ENCODE peak calls at places on chromosomes 5 and 9, in four cellular contexts. K is Peyer's patch, V is epithelial cell of esophagus, I is progenitor cell of endocrine pancreas. S is an unnamed sample.

GRCh38 chr5:107361945-107362344 is 308.8 kb downstream of the EFNA5 start:
- DNase-seq in I (no peak), V (peak; percentile 91), K (no peak), S (no peak)

GRCh38 chr5:62650197-62650596 is 71.6 kb downstream of the LRRC70 start:
- DNase-seq in I (no peak), V (no peak), K (no peak), S (no peak)

GRCh38 chr5:132193165-132193694 is 34.4 kb downstream of the P4HA2 start:
- DNase-seq in V (no peak), I (no peak), K (no peak), S (no peak)

GRCh38 chr5:170266570-170267379 is 30.8 kb downstream of the LCP2 start:
- DNase-seq in K (no peak), V (no peak), I (no peak), S (no peak)

GRCh38 chr5:33491941-33492340 is 51.2 kb downstream of the TARS1 start:
- DNase-seq in V (no peak), K (no peak), I (no peak), S (no peak)

GRCh38 chr5:27020965-27021364 is 17.4 kb downstream of the CDH9 start:
- DNase-seq in V (peak; percentile 50), K (no peak), I (no peak), S (no peak)

GRCh38 chr5:73692981-73693380 is 67.0 kb downstream of the ARHGEF28 start:
- DNase-seq in K (no peak), V (no peak), I (no peak), S (no peak)

GRCh38 chr5:178307266-178308045 is 74.9 kb upstream of the PHYKPL start:
- DNase-seq in V (no peak), I (no peak), K (peak; percentile 24), S (no peak)

GRCh38 chr5:178677429-178677828 is 50.6 kb upstream of the CLK4 start:
- DNase-seq in I (no peak), V (peak; percentile 35), K (no peak), S (no peak)

GRCh38 chr5:953535-954449 is 54.8 kb upstream of the NKD2 start:
- DNase-seq in V (no peak), I (no peak), K (peak; percentile 23), S (no peak)

GRCh38 chr9:131618785-131619184 is 73.5 kb downstream of the PRRT1B start:
- DNase-seq in I (no peak), V (no peak), K (no peak), S (no peak)

GRCh38 chr5:137743031-137743640 is 7.2 kb upstream of the KLHL3 start:
- DNase-seq in I (peak; percentile 28), K (no peak), V (peak; percentile 80), S (peak; percentile 62)

GRCh38 chr5:80466669-80467485 is 21.0 kb upstream of the FAM151B start:
- DNase-seq in K (no peak), V (peak; percentile 77), I (no peak), S (no peak)

GRCh38 chr9:84140535-84141101 is 160.0 kb downstream of the RMI1 start:
- DNase-seq in V (no peak), K (peak; percentile 84), I (peak; percentile 38), S (peak; percentile 12)

GRCh38 chr9:98520221-98520920 is 188.4 kb downstream of the GABBR2 start:
- DNase-seq in K (no peak), I (no peak), V (no peak), S (no peak)

GRCh38 chr5:116672203-116672602 is 97.6 kb upstream of the SEMA6A start:
- DNase-seq in K (no peak), V (no peak), I (no peak), S (no peak)

GRCh38 chr9:134636142-134636507 is 5.5 kb upstream of the COL5A1 start:
- DNase-seq in K (peak; percentile 21), V (no peak), I (no peak), S (no peak)

GRCh38 chr5:173767580-173768266 is 120.4 kb upstream of the CPEB4 start:
- DNase-seq in V (no peak), K (no peak), I (no peak), S (no peak)

GRCh38 chr9:98993570-98993945 is 49.9 kb downstream of the COL15A1 start:
- DNase-seq in I (no peak), K (no peak), V (no peak), S (no peak)

GRCh38 chr9:136782452-136782851 is 8.7 kb upstream of the TMEM141 start:
- DNase-seq in V (no peak), K (no peak), I (no peak), S (no peak)

GRCh38 chr9:85483214-85483613 is 258.5 kb downstream of the AGTPBP1 start:
- DNase-seq in V (peak; percentile 4), I (no peak), K (no peak), S (no peak)

GRCh38 chr9:5628530-5629311 is at the start of gene RIC1:
- DNase-seq in I (peak; percentile 72), K (peak; percentile 95), V (peak; percentile 95), S (peak; percentile 78)

GRCh38 chr9:29214162-29214520 is 1640.9 kb upstream of the C9orf72 start:
- DNase-seq in K (no peak), V (peak; percentile 45), I (peak; percentile 24), S (peak; percentile 50)

DNA sequence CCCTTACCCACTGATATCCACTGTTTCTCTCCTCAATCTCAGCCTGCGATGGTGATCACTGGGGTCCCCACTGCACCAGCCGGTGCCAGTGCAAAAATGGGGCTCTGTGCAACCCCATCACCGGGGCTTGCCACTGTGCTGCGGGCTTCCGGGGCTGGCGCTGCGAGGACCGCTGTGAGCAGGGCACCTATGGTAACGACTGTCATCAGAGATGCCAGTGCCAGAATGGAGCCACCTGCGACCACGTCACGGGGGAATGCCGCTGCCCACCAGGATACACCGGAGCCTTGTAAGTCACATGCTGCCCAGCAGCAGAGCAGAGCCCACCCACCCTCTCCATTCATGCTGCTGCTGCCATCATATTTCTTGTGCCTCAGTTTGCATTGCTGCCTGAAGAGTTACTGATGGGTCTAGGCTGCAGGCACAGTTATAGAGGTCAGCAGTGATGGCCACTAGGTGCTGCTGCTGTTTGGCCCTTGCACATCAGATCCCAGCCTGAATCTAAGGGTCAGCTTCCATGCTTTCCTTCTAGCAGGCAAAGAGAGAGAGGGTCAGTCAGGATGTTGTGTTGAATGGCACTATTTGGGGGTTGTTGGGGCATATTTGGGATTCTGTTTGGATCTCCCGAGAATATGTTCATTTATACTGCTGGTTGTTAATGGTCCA is 106.0 kb downstream of the MEGF10 start:
- DNase-seq in I (no peak), V (no peak), K (no peak), S (no peak)
- TF ChIP-seq CTCF in I (no peak), V (no peak), K (no peak), S (no peak)

GRCh38 chr9:35603506-35603985 is 1.5 kb upstream of the TESK1 start:
- DNase-seq in I (no peak), V (peak; percentile 61), K (no peak), S (no peak)

GRCh38 chr9:35603986-35604577 is 980 bp upstream of the TESK1 start:
- DNase-seq in I (peak; percentile 99), K (peak; percentile 100), V (peak; percentile 100), S (peak; percentile 99)

GRCh38 chr9:35598863-35599590 is 6.0 kb upstream of the TESK1 start:
- DNase-seq in V (no peak), I (no peak), K (no peak), S (no peak)

GRCh38 chr9:35604578-35605335 is at the start of gene TESK1:
- DNase-seq in I (peak; percentile 84), K (peak; percentile 91), V (peak; percentile 83), S (peak; percentile 72)

DNA sequence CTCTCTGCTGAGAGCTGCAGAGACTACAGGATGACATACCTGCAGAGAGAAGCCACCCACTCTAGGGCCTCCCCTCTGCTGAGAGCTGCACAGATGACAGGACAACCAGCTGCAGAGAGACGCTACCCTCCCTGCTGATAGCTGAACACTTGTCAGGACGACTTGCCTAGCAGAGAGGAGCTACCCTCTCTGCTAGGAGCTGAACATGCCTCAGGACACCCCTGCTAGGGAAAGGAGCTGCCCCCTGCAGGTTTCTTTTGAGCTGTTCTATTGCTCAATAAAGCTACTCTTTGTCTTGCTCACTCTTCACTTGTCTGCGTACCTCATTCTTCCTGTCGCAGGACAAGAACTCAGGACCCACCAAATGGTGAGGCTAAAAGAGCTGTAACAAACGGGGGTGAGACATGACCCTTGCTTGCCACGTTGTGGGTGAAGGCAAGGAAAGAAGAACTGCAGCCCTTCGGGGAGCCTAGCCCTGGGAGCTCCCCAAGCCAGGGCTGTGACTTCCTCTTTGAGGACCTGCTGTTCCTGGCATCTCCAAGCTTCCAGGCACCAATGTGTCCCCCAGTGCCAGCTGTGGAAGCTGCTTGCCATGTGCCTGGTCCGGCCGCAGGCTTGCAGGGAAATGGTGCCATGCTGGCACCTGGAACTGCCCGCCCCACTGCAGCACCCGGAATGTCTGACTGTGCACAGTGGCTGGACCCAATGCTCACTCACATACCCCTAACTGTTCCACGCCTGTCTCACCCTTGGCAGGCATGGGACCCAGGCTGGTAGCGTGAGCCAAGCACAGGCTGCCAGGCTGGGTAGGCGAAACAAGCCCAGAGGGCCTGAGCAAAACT is 5.1 kb upstream of the TESK1 start:
- DNase-seq in I (no peak), K (no peak), V (no peak), S (no peak)
- TF ChIP-seq CTCF in I (peak; percentile 9), K (no peak), V (no peak), S (no peak)

GRCh38 chr5:36073595-36074216 is 7.0 kb upstream of the UGT3A2 start:
- DNase-seq in V (peak; percentile 34), K (no peak), I (no peak), S (no peak)
- TF ChIP-seq CTCF in V (peak; percentile 42), K (no peak), I (peak; percentile 24), S (no peak)

GRCh38 chr5:158923799-158924551 is 175.7 kb downstream of the EBF1 start:
- DNase-seq in K (no peak), V (no peak), I (no peak), S (no peak)
- TF ChIP-seq CTCF in K (no peak), V (no peak), I (no peak), S (no peak)

GRCh38 chr5:81826128-81826527 is 75.2 kb upstream of the SSBP2 start:
- DNase-seq in I (no peak), V (peak; percentile 24), K (no peak), S (no peak)
- TF ChIP-seq CTCF in I (no peak), V (peak; percentile 30), K (no peak), S (no peak)

GRCh38 chr5:119255571-119256356 is 100.1 kb upstream of the TNFAIP8 start:
- DNase-seq in V (peak; percentile 85), I (no peak), K (peak; percentile 87), S (no peak)
- TF ChIP-seq CTCF in V (peak; percentile 51), I (no peak), K (peak; percentile 24), S (no peak)

DNA sequence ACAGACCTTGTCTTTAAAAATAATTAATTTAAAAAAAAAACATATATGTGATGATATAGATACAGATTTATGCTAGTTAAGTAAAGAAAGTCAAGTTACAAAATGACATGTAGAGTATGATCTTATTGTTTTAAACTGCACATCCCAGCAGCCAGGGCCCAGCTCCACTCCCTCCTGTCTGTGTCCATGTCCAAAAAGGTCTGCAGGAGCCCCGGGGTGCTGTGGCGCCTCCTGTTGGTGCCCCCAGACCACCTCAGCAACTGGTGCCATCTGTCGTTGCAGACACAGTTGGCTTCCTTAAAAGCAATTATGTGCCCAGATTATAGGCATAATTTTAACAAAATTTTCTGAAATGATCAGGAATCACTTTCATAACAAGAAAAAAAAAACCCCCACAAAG is 33.3 kb downstream of the IPPK start:
- DNase-seq in I (no peak), K (no peak), V (no peak), S (no peak)
- TF ChIP-seq CTCF in I (no peak), K (no peak), V (no peak), S (no peak)

S was measured in endothelial cell.